ENCODE peak calls at places on chromosomes 11 and 22, in five cellular contexts. V is smooth muscle cell of the brain vasculature, W is anterior cingulate cortex, Y is NCI-H2029 treated with DMSO at 0.1 percent for 48 hours, T is EL. H is an unnamed sample.

GRCh38 chr11:18379201-18379600 is 15.2 kb upstream of the LDHA start:
- DNase-seq in V (no peak), W (no peak), Y (no peak), T (no peak), H (no peak)

GRCh38 chr11:114416441-114416928 is 16.0 kb downstream of the RBM7 start:
- DNase-seq in V (no peak), W (no peak), Y (no peak), T (peak), H (no peak)

GRCh38 chr22:38733329-38734202 is 22.2 kb downstream of the SUN2 start:
- DNase-seq in V (no peak), W (peak), Y (peak), T (no peak), H (peak)

GRCh38 chr22:39309881-39310714 is 9.3 kb downstream of the RPL3 start:
- DNase-seq in V (no peak), W (no peak), Y (no peak), T (peak), H (no peak)

GRCh38 chr22:37032535-37033460 is 13.3 kb downstream of the MPST start:
- DNase-seq in V (no peak), W (no peak), Y (no peak), T (peak), H (peak)

GRCh38 chr11:87366766-87367405 is 329.2 kb downstream of the TMEM135 start:
- DNase-seq in V (no peak), W (no peak), Y (no peak), T (no peak), H (no peak)

GRCh38 chr11:117449111-117449693 is 121.5 kb downstream of the CEP164 start:
- DNase-seq in V (no peak), W (no peak), Y (no peak), T (peak), H (no peak)

GRCh38 chr22:20276468-20276867 is 8.3 kb upstream of the RTN4R start:
- DNase-seq in V (no peak), W (no peak), Y (no peak), T (no peak), H (no peak)

GRCh38 chr11:111347002-111347722 is 31.9 kb downstream of the POU2AF1 start:
- DNase-seq in V (no peak), W (no peak), Y (no peak), T (no peak), H (no peak)

GRCh38 chr22:32106930-32107329 is 52.2 kb downstream of the C22orf42 start:
- DNase-seq in V (no peak), W (no peak), Y (no peak), T (no peak), H (no peak)